ENCODE peak calls at places on chromosomes 2 and 18, in five cellular contexts. L, D, T, Q and A are unnamed samples.

GRCh38 chr2:150681120-150681796 is 193.8 kb upstream of the RND3 start:
- DNase-seq in T (no peak), Q (no peak), L (peak; percentile 99), D (no peak), A (no peak)

GRCh38 chr2:121211689-121212151 is 73.3 kb downstream of the TFCP2L1 start:
- DNase-seq in L (peak; percentile 83), Q (no peak), T (no peak), D (no peak), A (no peak)

GRCh38 chr18:54672846-54673475 is 81.9 kb downstream of the DYNAP start:
- DNase-seq in Q (no peak), D (no peak), L (peak; percentile 37), T (no peak), A (no peak)

GRCh38 chr2:226673314-226673723 is 126.3 kb downstream of the IRS1 start:
- DNase-seq in D (no peak), Q (no peak), L (peak; percentile 82), T (no peak), A (no peak)

GRCh38 chr2:144801766-144802165 is 281.8 kb upstream of the ZEB2 start:
- DNase-seq in T (no peak), D (no peak), L (peak; percentile 50), Q (no peak), A (no peak)

GRCh38 chr2:128594273-128594910 is 275.7 kb upstream of the HS6ST1 start:
- DNase-seq in T (no peak), L (no peak), Q (no peak), D (no peak), A (no peak)

GRCh38 chr2:202185816-202186221 is 52.6 kb downstream of the SUMO1 start:
- DNase-seq in T (no peak), Q (no peak), D (no peak), L (peak; percentile 67), A (no peak)

GRCh38 chr18:45415614-45416013 is 199.7 kb upstream of the SLC14A2 start:
- DNase-seq in Q (peak; percentile 2), T (no peak), D (no peak), L (no peak), A (no peak)

GRCh38 chr2:55113976-55114564 is 63.8 kb upstream of the RTN4 start:
- DNase-seq in T (no peak), Q (no peak), D (no peak), L (no peak), A (no peak)

GRCh38 chr2:36277146-36277808 is 78.3 kb upstream of the CRIM1 start:
- DNase-seq in L (peak; percentile 84), D (no peak), Q (no peak), T (no peak), A (no peak)

GRCh38 chr2:128396946-128397345 is 78.3 kb upstream of the HS6ST1 start:
- DNase-seq in D (no peak), Q (no peak), L (peak; percentile 9), T (no peak), A (no peak)

GRCh38 chr2:204473224-204473623 is 72.1 kb upstream of the PARD3B start:
- DNase-seq in Q (no peak), D (no peak), L (no peak), T (no peak), A (no peak)

GRCh38 chr2:216773072-216773471 is 77.7 kb upstream of the IGFBP5 start:
- DNase-seq in L (no peak), Q (peak; percentile 61), D (no peak), T (no peak), A (no peak)

GRCh38 chr2:161239416-161240109 is 68.7 kb upstream of the PSMD14 start:
- DNase-seq in L (no peak), Q (no peak), D (no peak), T (no peak), A (no peak)

GRCh38 chr2:227295806-227296205 is 29.2 kb upstream of the MFF start:
- DNase-seq in L (no peak), Q (no peak), T (no peak), D (no peak), A (no peak)

GRCh38 chr2:11977766-11978524 is 231.5 kb downstream of the LPIN1 start:
- DNase-seq in L (no peak), D (no peak), Q (no peak), T (no peak), A (no peak)

GRCh38 chr2:18301421-18302139 is 258.9 kb downstream of the RDH14 start:
- DNase-seq in L (peak; percentile 47), Q (no peak), T (no peak), D (no peak), A (no peak)

GRCh38 chr2:6977095-6977777 is 60.0 kb downstream of the RNF144A start:
- DNase-seq in T (no peak), D (no peak), L (no peak), Q (peak; percentile 32), A (peak; percentile 67)

GRCh38 chr2:190859347-190860297 is 21.0 kb upstream of the GLS start:
- DNase-seq in D (no peak), L (peak; percentile 76), T (no peak), Q (no peak), A (no peak)

GRCh38 chr2:12605936-12606335 is 110.8 kb upstream of the TRIB2 start:
- DNase-seq in L (peak; percentile 54), D (no peak), T (no peak), Q (no peak), A (no peak)

GRCh38 chr2:73822276-73822675 is 6.5 kb upstream of the STAMBP start:
- DNase-seq in T (no peak), L (no peak), D (no peak), Q (no peak), A (no peak)

GRCh38 chr2:5720426-5720825 is 28.2 kb downstream of the SOX11 start:
- DNase-seq in L (peak; percentile 60), T (no peak), Q (no peak), D (no peak), A (no peak)